ENCODE peak calls at places on chromosomes 6 and 20, in five cellular contexts. Y is suprapubic skin, H is H1, Z is HepG2, A is ovary. M is an unnamed sample.

GRCh38 chr6:112409311-112409710 is 62.2 kb downstream of the RFPL4B start:
- DNase-seq in Y (no peak), H (no peak), Z (no peak), A (no peak), M (no peak)

GRCh38 chr6:149342525-149342924 is 25.0 kb downstream of the TAB2 start:
- DNase-seq in Y (no peak), H (no peak), Z (no peak), A (no peak), M (no peak)

GRCh38 chr6:111709615-111710398 is 104.1 kb upstream of the TRAF3IP2 start:
- DNase-seq in Y (no peak), H (no peak), Z (peak), A (peak), M (peak)

GRCh38 chr20:47857142-47857993 is 72.1 kb upstream of the SULF2 start:
- DNase-seq in Y (no peak), H (no peak), Z (peak), A (no peak), M (peak)

GRCh38 chr6:41649596-41649995 is 11.3 kb downstream of the MDFI start:
- DNase-seq in Y (no peak), H (no peak), Z (no peak), A (no peak), M (no peak)

GRCh38 chr6:146974346-146974745 is 229.9 kb upstream of the STXBP5 start:
- DNase-seq in Y (no peak), H (no peak), Z (no peak), A (no peak), M (no peak)

GRCh38 chr20:3909952-3910366 is 20.8 kb downstream of the PANK2 start:
- DNase-seq in Y (no peak), H (no peak), Z (no peak), A (no peak), M (no peak)

GRCh38 chr6:32128751-32129296 is 778 bp upstream of the ATF6B start:
- DNase-seq in Y (no peak), H (no peak), Z (no peak), A (peak), M (no peak)

GRCh38 chr6:90538651-90539050 is 48.2 kb downstream of the MAP3K7 start:
- DNase-seq in Y (no peak), H (no peak), Z (no peak), A (no peak), M (no peak)

GRCh38 chr20:37528442-37529213 is 952 bp upstream of the BLCAP start:
- DNase-seq in Y (no peak), H (no peak), Z (no peak), A (no peak), M (no peak)

GRCh38 chr20:59525500-59526241 is 78.7 kb upstream of the PHACTR3 start:
- DNase-seq in Y (no peak), H (peak), Z (peak), A (peak), M (no peak)

GRCh38 chr6:165001502-165002157 is 307.8 kb downstream of the C6orf118 start:
- DNase-seq in Y (peak), H (no peak), Z (no peak), A (no peak), M (no peak)

GRCh38 chr6:109867970-109868358 is 110.1 kb upstream of the GPR6 start:
- DNase-seq in Y (no peak), H (no peak), Z (no peak), A (peak), M (no peak)

GRCh38 chr6:7108196-7108963 is 619 bp downstream of the RREB1 start:
- DNase-seq in Y (peak), H (peak), Z (peak), A (peak), M (peak)

GRCh38 chr6:12973302-12973865 is 256.8 kb downstream of the PHACTR1 start:
- DNase-seq in Y (no peak), H (no peak), Z (no peak), A (no peak), M (no peak)

GRCh38 chr6:170271771-170272314 is 19.0 kb downstream of the DLL1 start:
- DNase-seq in Y (no peak), H (no peak), Z (no peak), A (no peak), M (no peak)

GRCh38 chr6:84549912-84550311 is 214.5 kb downstream of the TBX18 start:
- DNase-seq in Y (no peak), H (no peak), Z (no peak), A (no peak), M (no peak)

GRCh38 chr6:132390451-132390850 is 10.8 kb downstream of the MOXD1 start:
- DNase-seq in Y (no peak), H (no peak), Z (no peak), A (no peak), M (no peak)

GRCh38 chr6:142323377-142323776 is 21.6 kb downstream of the ADGRG6 start:
- DNase-seq in Y (no peak), H (no peak), Z (peak), A (no peak), M (no peak)

GRCh38 chr6:122491915-122492537 is 20.4 kb upstream of the SERINC1 start:
- DNase-seq in Y (no peak), H (peak), Z (peak), A (peak), M (peak)

GRCh38 chr6:6131492-6132109 is 124.9 kb upstream of the NRN1 start:
- DNase-seq in Y (no peak), H (no peak), Z (peak), A (no peak), M (no peak)

GRCh38 chr6:158972241-158973233 is 27.5 kb downstream of the RSPH3 start:
- DNase-seq in Y (no peak), H (no peak), Z (peak), A (no peak), M (no peak)

GRCh38 chr6:170206317-170206621 is 84.6 kb downstream of the DLL1 start:
- DNase-seq in Y (no peak), H (no peak), Z (no peak), A (no peak), M (peak)

GRCh38 chr20:63466250-63466825 is 6.1 kb downstream of the KCNQ2 start:
- DNase-seq in Y (no peak), H (no peak), Z (no peak), A (no peak), M (no peak)

GRCh38 chr6:125947581-125947980 is 9.0 kb upstream of the HINT3 start:
- DNase-seq in Y (no peak), H (no peak), Z (no peak), A (no peak), M (no peak)

GRCh38 chr20:10863337-10864060 is 189.7 kb upstream of the JAG1 start:
- DNase-seq in Y (no peak), H (no peak), Z (no peak), A (no peak), M (no peak)

GRCh38 chr6:117840541-117840983 is 66.5 kb upstream of the SLC35F1 start:
- DNase-seq in Y (no peak), H (no peak), Z (peak), A (no peak), M (no peak)

GRCh38 chr6:159819932-159820640 is 20.0 kb downstream of the PNLDC1 start:
- DNase-seq in Y (no peak), H (no peak), Z (no peak), A (no peak), M (no peak)

GRCh38 chr6:83824388-83824801 is 28.8 kb upstream of the RIPPLY2 start:
- DNase-seq in Y (no peak), H (no peak), Z (no peak), A (no peak), M (no peak)

GRCh38 chr6:121285041-121285440 is 49.2 kb downstream of the TBC1D32 start:
- DNase-seq in Y (no peak), H (no peak), Z (no peak), A (no peak), M (no peak)

GRCh38 chr6:122753688-122754056 is 25.8 kb upstream of the FABP7 start:
- DNase-seq in Y (no peak), H (no peak), Z (no peak), A (no peak), M (no peak)

GRCh38 chr6:155528982-155529453 is 73.4 kb upstream of the NOX3 start:
- DNase-seq in Y (no peak), H (no peak), Z (peak), A (no peak), M (no peak)

GRCh38 chr20:58081842-58082241 is 146.6 kb downstream of the ANKRD60 start:
- DNase-seq in Y (no peak), H (no peak), Z (no peak), A (no peak), M (no peak)

GRCh38 chr6:32969685-32970412 is 1.5 kb downstream of the BRD2 start:
- DNase-seq in Y (peak), H (no peak), Z (peak), A (peak), M (peak)

GRCh38 chr6:53770690-53771320 is 24.0 kb upstream of the LRRC1 start:
- DNase-seq in Y (no peak), H (no peak), Z (no peak), A (no peak), M (no peak)

GRCh38 chr6:44012078-44012493 is 115.2 kb downstream of the MRPL14 start:
- DNase-seq in Y (no peak), H (no peak), Z (no peak), A (no peak), M (peak)

GRCh38 chr6:30101423-30101938 is 11.4 kb downstream of the TRIM31 start:
- DNase-seq in Y (no peak), H (no peak), Z (peak), A (no peak), M (no peak)
- H3K4me3 ChIP-seq in Y (peak), H (peak), Z (peak), A (peak), M (peak)

DNA sequence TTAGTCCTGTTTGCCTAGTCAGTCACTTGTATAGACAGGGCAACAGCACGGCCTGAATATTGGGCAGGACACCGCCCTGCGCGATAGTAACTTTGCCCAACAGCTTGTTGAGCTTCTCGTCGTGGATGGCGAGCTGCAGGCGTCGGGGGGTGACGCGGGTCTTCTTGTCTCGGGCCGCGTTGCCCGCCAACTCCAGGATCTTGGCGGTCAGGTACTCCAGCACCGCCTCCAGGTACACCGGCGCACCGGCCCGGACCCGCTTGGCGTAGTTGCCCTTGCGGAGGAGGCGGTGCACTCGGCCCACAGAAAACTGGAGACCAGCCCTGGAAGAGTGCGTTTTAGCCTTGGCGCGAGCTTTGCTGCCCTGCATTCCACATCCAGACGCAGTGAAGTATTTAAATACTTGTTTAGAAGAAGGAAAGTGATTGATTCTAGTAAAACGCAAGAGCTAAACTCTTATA is 92.8 kb upstream of the BTN3A2 start:
- DNase-seq in Y (peak), H (peak), Z (no peak), A (peak), M (peak)
- TF ChIP-seq EP300 in Y (no peak), H (no peak), Z (no peak), A (no peak), M (no peak)

DNA sequence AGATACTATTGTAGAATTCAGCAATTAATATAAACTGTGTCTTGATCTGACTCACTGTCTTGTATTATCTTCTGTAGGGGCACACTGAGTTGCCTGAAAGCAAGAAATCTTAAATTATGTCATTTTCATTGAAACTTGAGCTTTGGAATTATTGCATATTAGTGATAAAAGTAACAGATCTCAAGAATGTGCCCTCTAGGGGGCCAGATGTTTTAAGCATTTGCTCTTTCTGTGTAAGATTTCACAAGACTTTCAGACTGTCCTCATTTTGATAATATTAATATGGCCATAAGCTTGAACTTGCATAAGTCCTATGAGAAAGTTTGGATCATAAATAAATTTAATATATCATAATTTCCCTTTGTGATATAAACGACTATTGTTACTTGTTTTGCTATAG is 55.5 kb upstream of the MYO6 start:
- DNase-seq in Y (no peak), H (no peak), Z (peak), A (no peak), M (no peak)
- TF ChIP-seq CTCF in Y (no peak), H (no peak), Z (no peak), A (no peak), M (no peak)

DNA sequence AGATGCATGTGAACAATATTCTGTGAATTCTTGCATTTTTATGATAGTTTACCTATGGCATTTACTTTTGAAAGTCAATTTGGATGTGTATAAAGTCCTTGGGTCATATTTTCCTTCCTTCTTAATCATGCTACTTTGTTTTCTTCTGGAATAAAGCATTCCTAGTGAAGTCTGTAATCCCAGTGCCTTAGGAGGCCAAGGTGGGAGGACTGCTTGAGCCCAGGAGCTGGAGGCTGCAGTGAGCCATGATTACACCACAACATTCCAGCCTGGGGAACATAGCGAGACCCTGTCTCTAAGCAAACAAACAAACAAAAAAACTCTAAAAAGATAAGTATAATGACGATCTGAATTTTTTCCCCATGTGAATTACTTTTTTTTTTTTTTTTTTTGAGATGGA is 69.7 kb upstream of the SYNCRIP start:
- DNase-seq in Y (no peak), H (no peak), Z (no peak), A (no peak), M (no peak)
- H3K4me3 ChIP-seq in Y (no peak), H (no peak), Z (no peak), A (no peak), M (no peak)

GRCh38 chr6:144873653-144874378 is 588.7 kb downstream of the UTRN start:
- DNase-seq in Y (no peak), H (no peak), Z (no peak), A (no peak), M (no peak)
- TF ChIP-seq EP300 in Y (no peak), H (no peak), Z (no peak), A (no peak), M (no peak)